ENCODE peak calls at places on chromosomes 4 and X, in six cellular contexts. P is fibroblast of the aortic adventitia, H is mucosa of descending colon, N is coronary artery, X is foreskin fibroblast, A is A549. O is an unnamed sample.

GRCh38 chr4:4248885-4249203 is 821 bp upstream of the TMEM128 start:
- DNase-seq in P (no peak), H (no peak), N (no peak), X (no peak), A (no peak), O (peak; percentile 36)

GRCh38 chr4:158729716-158730559 is 6.7 kb upstream of the PPID start:
- DNase-seq in P (peak; percentile 80), H (no peak), N (no peak), X (peak; percentile 48), A (peak; percentile 60), O (peak; percentile 85)

GRCh38 chrX:23304881-23305280 is 29.8 kb upstream of the PTCHD1 start:
- DNase-seq in P (no peak), H (no peak), N (no peak), X (no peak), A (no peak), O (no peak)

GRCh38 chr4:106034205-106034604 is 138.9 kb downstream of the NPNT start:
- DNase-seq in P (peak; percentile 75), H (no peak), N (no peak), X (no peak), A (no peak), O (peak; percentile 10)

GRCh38 chrX:120840826-120841225 is 34.8 kb downstream of the CT47B1 start:
- DNase-seq in P (peak; percentile 69), H (no peak), N (no peak), X (peak; percentile 42), A (peak; percentile 16), O (peak; percentile 83)

GRCh38 chr4:126268106-126268505 is 953.4 kb downstream of the FAT4 start:
- DNase-seq in P (peak; percentile 65), H (no peak), N (no peak), X (peak; percentile 41), A (no peak), O (peak; percentile 75)

GRCh38 chrX:24846551-24847170 is 152.9 kb downstream of the POLA1 start:
- DNase-seq in P (peak; percentile 72), H (no peak), N (no peak), X (peak; percentile 20), A (no peak), O (peak; percentile 64)

GRCh38 chrX:5537098-5537497 is 691.6 kb downstream of the NLGN4X start:
- DNase-seq in P (no peak), H (no peak), N (no peak), X (no peak), A (no peak), O (no peak)

GRCh38 chr4:77193511-77194236 is 36.7 kb downstream of the CCNG2 start:
- DNase-seq in P (no peak), H (peak; percentile 78), N (no peak), X (no peak), A (no peak), O (no peak)

GRCh38 chr4:152032722-152033131 is 271.9 kb upstream of the GATB start:
- DNase-seq in P (peak; percentile 95), H (no peak), N (peak; percentile 70), X (peak; percentile 39), A (no peak), O (peak; percentile 49)

GRCh38 chr4:26032572-26033320 is 118.7 kb downstream of the SMIM20 start:
- DNase-seq in P (peak; percentile 95), H (no peak), N (no peak), X (peak; percentile 96), A (no peak), O (peak; percentile 92)

GRCh38 chr4:105620640-105621323 is 68.4 kb downstream of the ARHGEF38 start:
- DNase-seq in P (peak; percentile 66), H (no peak), N (no peak), X (peak; percentile 21), A (peak; percentile 5), O (peak; percentile 70)

GRCh38 chr4:164874791-164875190 is 2.2 kb upstream of the APELA start:
- DNase-seq in P (no peak), H (no peak), N (no peak), X (no peak), A (no peak), O (no peak)

GRCh38 chr4:38728651-38729141 is 54.1 kb downstream of the TLR10 start:
- DNase-seq in P (no peak), H (peak; percentile 89), N (no peak), X (no peak), A (peak; percentile 80), O (no peak)

DNA sequence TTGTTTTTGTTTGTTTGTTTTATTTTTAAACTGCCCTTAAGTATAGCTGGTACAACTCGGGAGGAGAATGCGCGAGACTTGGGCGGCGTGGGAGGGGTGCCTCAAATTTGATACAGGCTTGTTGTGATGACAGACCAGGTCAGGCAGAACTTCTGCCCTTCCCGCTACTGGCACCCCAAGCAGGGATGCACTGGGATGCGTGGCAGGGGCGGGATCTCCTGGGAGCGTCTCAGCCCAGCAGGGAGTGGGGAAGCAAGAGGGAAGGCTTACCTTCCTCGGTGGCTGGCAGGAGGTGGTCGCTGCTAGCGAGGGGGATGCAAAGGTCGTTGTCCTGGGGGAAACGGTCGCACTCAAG is 842 bp downstream of the SFRP2 start:
- DNase-seq in P (no peak), H (peak; percentile 38), N (no peak), X (no peak), A (no peak), O (no peak)
- H3K4me3 ChIP-seq in P (no peak overlapping the region), H (no peak overlapping the region), N (peak overlapping the region; percentile 66), X (peak overlapping the region; percentile 57), A (no peak overlapping the region), O (no peak overlapping the region)

GRCh38 chrX:151921866-151922265 is 9.2 kb downstream of the MAGEA4 start:
- DNase-seq in P (no peak), H (no peak), N (no peak), X (no peak), A (no peak), O (no peak)

GRCh38 chrX:151922692-151923091 is 10.0 kb downstream of the MAGEA4 start:
- DNase-seq in P (no peak), H (no peak), N (no peak), X (no peak), A (no peak), O (no peak)

GRCh38 chrX:151920530-151920929 is 7.8 kb downstream of the MAGEA4 start:
- DNase-seq in P (no peak), H (no peak), N (no peak), X (no peak), A (no peak), O (no peak)

GRCh38 chrX:151920101-151920500 is 7.4 kb downstream of the MAGEA4 start:
- DNase-seq in P (no peak), H (no peak), N (no peak), X (no peak), A (no peak), O (no peak)

GRCh38 chrX:151921292-151921691 is 8.6 kb downstream of the MAGEA4 start:
- DNase-seq in P (no peak), H (no peak), N (no peak), X (no peak), A (no peak), O (no peak)
- TF ChIP-seq CTCF in P (no peak), H (no peak), N (no peak), X (no peak), A (no peak), O (no peak)

DNA sequence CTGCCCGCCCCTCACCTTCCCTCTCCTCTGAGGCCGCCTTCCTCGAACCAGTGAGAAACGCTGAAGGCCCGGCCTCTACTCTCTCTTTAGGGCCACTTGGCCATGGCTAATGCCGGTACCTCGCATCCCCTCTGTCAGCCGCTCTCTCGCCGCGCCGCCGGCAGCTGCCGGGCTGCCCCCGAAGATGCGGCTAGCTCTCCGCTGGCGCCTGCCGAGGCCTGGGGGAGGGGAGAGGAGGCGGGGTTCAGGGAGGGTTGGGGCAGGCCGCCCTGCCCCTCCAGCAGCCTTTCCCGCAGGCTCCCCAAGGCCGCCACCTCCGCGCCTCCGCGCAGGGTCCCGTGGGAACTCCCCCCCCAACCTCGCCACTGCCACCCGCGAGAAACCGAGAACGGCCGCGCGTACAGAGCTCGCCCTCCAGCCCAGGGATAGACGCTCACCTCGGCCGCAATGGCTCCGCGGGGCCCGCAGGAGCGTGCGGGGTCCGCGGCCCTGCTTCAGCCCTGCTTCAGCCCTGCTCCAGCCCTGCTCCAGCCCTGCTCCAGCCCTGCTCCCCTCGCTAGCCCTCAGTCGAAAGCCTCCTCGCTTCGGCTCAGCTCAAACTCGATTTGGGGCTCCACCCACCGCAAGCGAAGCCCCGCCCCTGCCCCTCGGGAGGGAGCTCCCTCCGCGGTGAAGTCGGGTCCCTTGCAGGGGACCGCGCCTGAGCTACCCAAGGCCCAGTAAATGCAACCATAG is at the start of gene HUWE1:
- DNase-seq in P (peak; percentile 61), H (peak; percentile 88), N (peak; percentile 86), X (peak; percentile 54), A (peak; percentile 86), O (peak; percentile 70)
- H3K4me3 ChIP-seq in P (peak within 1 kb of the TSS; percentile 73), H (peak within 1 kb of the TSS; percentile 56), N (peak within 1 kb of the TSS; percentile 80), X (peak within 1 kb of the TSS; percentile 81), A (peak within 1 kb of the TSS; percentile 90), O (peak within 1 kb of the TSS; percentile 71)

GRCh38 chrX:104660092-104660491 is 94.1 kb downstream of the IL1RAPL2 start:
- DNase-seq in P (no peak), H (no peak), N (no peak), X (no peak), A (no peak), O (no peak)

GRCh38 chrX:104662694-104663093 is 96.7 kb downstream of the IL1RAPL2 start:
- DNase-seq in P (no peak), H (no peak), N (no peak), X (no peak), A (no peak), O (no peak)

GRCh38 chrX:104659037-104659744 is 93.2 kb downstream of the IL1RAPL2 start:
- DNase-seq in P (no peak), H (no peak), N (no peak), X (no peak), A (no peak), O (peak; percentile 12)
- TF ChIP-seq CTCF in P (no peak), H (no peak), N (no peak), X (no peak), A (no peak), O (no peak)

DNA sequence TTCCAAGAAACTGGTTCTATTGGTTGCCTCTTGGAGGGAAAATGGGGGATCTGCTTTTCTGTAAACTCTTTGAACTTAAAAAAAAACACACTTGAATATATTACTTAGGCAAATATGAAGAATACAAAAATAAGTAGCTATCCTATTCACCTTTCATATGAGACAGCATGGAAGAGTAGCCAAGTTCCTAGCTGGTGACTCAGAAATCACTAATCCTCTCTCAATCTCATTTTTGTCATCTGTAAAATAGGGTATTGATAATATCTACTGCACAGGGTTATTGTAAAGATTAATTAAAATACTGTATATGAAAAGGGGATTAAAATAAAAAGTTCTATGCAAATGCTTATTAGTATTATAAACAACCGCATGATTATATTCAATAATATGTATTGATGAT is 12.7 kb downstream of the MGARP start:
- DNase-seq in P (no peak), H (no peak), N (no peak), X (no peak), A (no peak), O (no peak)
- H3K4me3 ChIP-seq in P (no peak overlapping the region), H (no peak overlapping the region), N (no peak overlapping the region), X (no peak overlapping the region), A (no peak overlapping the region), O (no peak overlapping the region)

O was measured in choroid plexus epithelial cell.